ENCODE peak calls at places on chromosome 16, in ten cellular contexts. One of them, this sample, is unnamed.

GRCh38 chr16:68421076-68421475 is 27.2 kb downstream of the SMPD3 start:
- DNase-seq in iPS-NIHi11: no peak
- DNase-seq in NCI-H1436: no peak
- DNase-seq in posterior vena cava: no peak
- DNase-seq in 8988T: no peak
- DNase-seq in cardiac muscle cell: no peak
- DNase-seq in ovary: no peak
- DNase-seq in stimulated activated CD4-positive, alpha-beta T cell treated with anti-CD3 and anti-CD28 coated beads, Interleukin-4, amount 100 ng/mL, for 4 hours: no peak
- DNase-seq in activated CD4-positive, CD25-positive, alpha-beta regulatory T cell: no peak
- DNase-seq in T-helper 17 cell: no peak
- DNase-seq in this sample: no peak

GRCh38 chr16:89536371-89536770 is 24.1 kb upstream of the RPL13 start:
- DNase-seq in iPS-NIHi11: no peak
- DNase-seq in NCI-H1436: no peak
- DNase-seq in posterior vena cava: no peak
- DNase-seq in 8988T: no peak
- DNase-seq in cardiac muscle cell: no peak
- DNase-seq in ovary: no peak
- DNase-seq in stimulated activated CD4-positive, alpha-beta T cell treated with anti-CD3 and anti-CD28 coated beads, Interleukin-4, amount 100 ng/mL, for 4 hours: no peak
- DNase-seq in activated CD4-positive, CD25-positive, alpha-beta regulatory T cell: no peak
- DNase-seq in T-helper 17 cell: no peak
- DNase-seq in this sample: no peak

GRCh38 chr16:83552193-83552592 is 255.6 kb upstream of the HSBP1 start:
- DNase-seq in iPS-NIHi11: no peak
- DNase-seq in NCI-H1436: no peak
- DNase-seq in posterior vena cava: no peak
- DNase-seq in 8988T: no peak
- DNase-seq in cardiac muscle cell: peak; percentile 50
- DNase-seq in ovary: no peak
- DNase-seq in stimulated activated CD4-positive, alpha-beta T cell treated with anti-CD3 and anti-CD28 coated beads, Interleukin-4, amount 100 ng/mL, for 4 hours: no peak
- DNase-seq in activated CD4-positive, CD25-positive, alpha-beta regulatory T cell: no peak
- DNase-seq in T-helper 17 cell: no peak
- DNase-seq in this sample: no peak

GRCh38 chr16:56226187-56226586 is 34.9 kb downstream of the GNAO1 start:
- DNase-seq in iPS-NIHi11: no peak
- DNase-seq in NCI-H1436: no peak
- DNase-seq in posterior vena cava: no peak
- DNase-seq in 8988T: no peak
- DNase-seq in cardiac muscle cell: no peak
- DNase-seq in ovary: no peak
- DNase-seq in stimulated activated CD4-positive, alpha-beta T cell treated with anti-CD3 and anti-CD28 coated beads, Interleukin-4, amount 100 ng/mL, for 4 hours: no peak
- DNase-seq in activated CD4-positive, CD25-positive, alpha-beta regulatory T cell: no peak
- DNase-seq in T-helper 17 cell: no peak
- DNase-seq in this sample: no peak

GRCh38 chr16:11007714-11008240 is 63.4 kb downstream of the CLEC16A start:
- DNase-seq in iPS-NIHi11: peak; percentile 24
- DNase-seq in NCI-H1436: no peak
- DNase-seq in posterior vena cava: no peak
- DNase-seq in 8988T: no peak
- DNase-seq in cardiac muscle cell: no peak
- DNase-seq in ovary: no peak
- DNase-seq in stimulated activated CD4-positive, alpha-beta T cell treated with anti-CD3 and anti-CD28 coated beads, Interleukin-4, amount 100 ng/mL, for 4 hours: no peak
- DNase-seq in activated CD4-positive, CD25-positive, alpha-beta regulatory T cell: no peak
- DNase-seq in T-helper 17 cell: no peak
- DNase-seq in this sample: no peak

GRCh38 chr16:89564476-89565255 is 4.2 kb downstream of the RPL13 start:
- DNase-seq in iPS-NIHi11: peak; percentile 7
- DNase-seq in NCI-H1436: no peak
- DNase-seq in posterior vena cava: no peak
- DNase-seq in 8988T: no peak
- DNase-seq in cardiac muscle cell: no peak
- DNase-seq in ovary: no peak
- DNase-seq in stimulated activated CD4-positive, alpha-beta T cell treated with anti-CD3 and anti-CD28 coated beads, Interleukin-4, amount 100 ng/mL, for 4 hours: peak; percentile 36
- DNase-seq in activated CD4-positive, CD25-positive, alpha-beta regulatory T cell: no peak
- DNase-seq in T-helper 17 cell: no peak
- DNase-seq in this sample: no peak

GRCh38 chr16:23587726-23588125 is 8.4 kb downstream of the NDUFAB1 start:
- DNase-seq in iPS-NIHi11: no peak
- DNase-seq in NCI-H1436: no peak
- DNase-seq in posterior vena cava: peak; percentile 34
- DNase-seq in 8988T: peak; percentile 22
- DNase-seq in cardiac muscle cell: peak; percentile 77
- DNase-seq in ovary: no peak
- DNase-seq in stimulated activated CD4-positive, alpha-beta T cell treated with anti-CD3 and anti-CD28 coated beads, Interleukin-4, amount 100 ng/mL, for 4 hours: no peak
- DNase-seq in activated CD4-positive, CD25-positive, alpha-beta regulatory T cell: no peak
- DNase-seq in T-helper 17 cell: no peak
- DNase-seq in this sample: no peak

GRCh38 chr16:84832488-84833141 is 12.8 kb downstream of the CRISPLD2 start:
- DNase-seq in iPS-NIHi11: no peak
- DNase-seq in NCI-H1436: no peak
- DNase-seq in posterior vena cava: peak; percentile 97
- DNase-seq in 8988T: no peak
- DNase-seq in cardiac muscle cell: peak; percentile 99
- DNase-seq in ovary: peak; percentile 96
- DNase-seq in stimulated activated CD4-positive, alpha-beta T cell treated with anti-CD3 and anti-CD28 coated beads, Interleukin-4, amount 100 ng/mL, for 4 hours: no peak
- DNase-seq in activated CD4-positive, CD25-positive, alpha-beta regulatory T cell: no peak
- DNase-seq in T-helper 17 cell: no peak
- DNase-seq in this sample: no peak

GRCh38 chr16:67528870-67529638 is 425 bp downstream of the RIPOR1 start:
- DNase-seq in iPS-NIHi11: peak; percentile 66
- DNase-seq in NCI-H1436: no peak
- DNase-seq in posterior vena cava: no peak
- DNase-seq in 8988T: peak; percentile 84
- DNase-seq in cardiac muscle cell: peak; percentile 50
- DNase-seq in ovary: peak; percentile 52
- DNase-seq in stimulated activated CD4-positive, alpha-beta T cell treated with anti-CD3 and anti-CD28 coated beads, Interleukin-4, amount 100 ng/mL, for 4 hours: peak; percentile 37
- DNase-seq in activated CD4-positive, CD25-positive, alpha-beta regulatory T cell: no peak
- DNase-seq in T-helper 17 cell: no peak
- DNase-seq in this sample: no peak

GRCh38 chr16:53948734-53949430 is 244.9 kb downstream of the FTO start:
- DNase-seq in iPS-NIHi11: no peak
- DNase-seq in NCI-H1436: no peak
- DNase-seq in posterior vena cava: no peak
- DNase-seq in 8988T: no peak
- DNase-seq in cardiac muscle cell: no peak
- DNase-seq in ovary: no peak
- DNase-seq in stimulated activated CD4-positive, alpha-beta T cell treated with anti-CD3 and anti-CD28 coated beads, Interleukin-4, amount 100 ng/mL, for 4 hours: no peak
- DNase-seq in activated CD4-positive, CD25-positive, alpha-beta regulatory T cell: no peak
- DNase-seq in T-helper 17 cell: no peak
- DNase-seq in this sample: no peak

GRCh38 chr16:66069576-66069975 is 296.9 kb upstream of the CDH5 start:
- DNase-seq in iPS-NIHi11: no peak
- DNase-seq in NCI-H1436: no peak
- DNase-seq in posterior vena cava: no peak
- DNase-seq in 8988T: no peak
- DNase-seq in cardiac muscle cell: no peak
- DNase-seq in ovary: no peak
- DNase-seq in stimulated activated CD4-positive, alpha-beta T cell treated with anti-CD3 and anti-CD28 coated beads, Interleukin-4, amount 100 ng/mL, for 4 hours: no peak
- DNase-seq in activated CD4-positive, CD25-positive, alpha-beta regulatory T cell: no peak
- DNase-seq in T-helper 17 cell: no peak
- DNase-seq in this sample: no peak

GRCh38 chr16:20894388-20894787 is 5.8 kb downstream of the DCUN1D3 start:
- DNase-seq in iPS-NIHi11: no peak
- DNase-seq in NCI-H1436: no peak
- DNase-seq in posterior vena cava: no peak
- DNase-seq in 8988T: no peak
- DNase-seq in cardiac muscle cell: no peak
- DNase-seq in ovary: no peak
- DNase-seq in stimulated activated CD4-positive, alpha-beta T cell treated with anti-CD3 and anti-CD28 coated beads, Interleukin-4, amount 100 ng/mL, for 4 hours: no peak
- DNase-seq in activated CD4-positive, CD25-positive, alpha-beta regulatory T cell: no peak
- DNase-seq in T-helper 17 cell: no peak
- DNase-seq in this sample: no peak

This sample was measured in stimulated activated naive B cell treated with anti-CD40 and anti-IgM and Interleukin-4, amounts not matched to agents 10 μg/mL and 1 μg/mL and 100 μg/mL, for 72 hours.